ENCODE peak calls at places on chromosomes 3 and 15, in five cellular contexts. W is neural progenitor cell, J is MM.1S, H is PC-3, I is GM23248. C is an unnamed sample.
A peak's percentile ranks its signal among the peaks of the same experiment; 100 is the strongest.

GRCh38 chr3:119579366-119580147 is at the start of gene ADPRH:
- DNase-seq in W (peak; percentile 87), I (peak; percentile 77), J (peak; percentile 40), H (peak; percentile 82), C (no peak)

GRCh38 chr15:100671858-100672543 is 69.6 kb downstream of the ASB7 start:
- DNase-seq in I (peak; percentile 68), W (peak; percentile 53), H (peak; percentile 47), J (no peak), C (peak; percentile 5)

GRCh38 chr3:119145500-119146167 is at the start of gene TEX55:
- DNase-seq in I (peak; percentile 78), W (peak; percentile 62), H (peak; percentile 87), J (peak; percentile 24), C (peak; percentile 31)

GRCh38 chr3:130671545-130671944 is 75.1 kb downstream of the PIK3R4 start:
- DNase-seq in H (peak; percentile 20), J (no peak), I (no peak), W (no peak), C (no peak)

GRCh38 chr15:28942521-28943035 is 56.8 kb downstream of the APBA2 start:
- DNase-seq in J (no peak), H (no peak), W (no peak), I (no peak), C (no peak)

GRCh38 chr3:52436500-52437106 is 8.3 kb downstream of the SEMA3G start:
- DNase-seq in W (no peak), I (peak; percentile 70), H (no peak), J (no peak), C (no peak)

GRCh38 chr3:4570840-4571621 is 77.9 kb downstream of the ITPR1 start:
- DNase-seq in W (no peak), H (no peak), I (no peak), J (no peak), C (no peak)

GRCh38 chr3:77296527-77296926 is 256.6 kb downstream of the ROBO2 start:
- DNase-seq in W (no peak), J (no peak), H (peak; percentile 49), I (peak; percentile 9), C (no peak)

GRCh38 chr3:126732281-126733060 is 28.4 kb downstream of the CHCHD6 start:
- DNase-seq in W (no peak), H (no peak), I (no peak), J (no peak), C (no peak)

GRCh38 chr3:42697326-42698051 is 5.1 kb downstream of the HHATL start:
- DNase-seq in H (no peak), J (no peak), I (no peak), W (no peak), C (no peak)

GRCh38 chr15:75573001-75573400 is 6.1 kb downstream of the PTPN9 start:
- DNase-seq in I (peak; percentile 72), J (no peak), W (no peak), H (peak; percentile 28), C (no peak)

GRCh38 chr3:64915778-64916177 is 228.0 kb upstream of the ADAMTS9 start:
- DNase-seq in H (no peak), I (peak; percentile 3), W (no peak), J (no peak), C (no peak)

GRCh38 chr3:124995460-124995994 is 60.3 kb downstream of the HEG1 start:
- DNase-seq in J (peak; percentile 79), I (peak; percentile 49), W (peak; percentile 84), H (peak; percentile 75), C (peak; percentile 42)

GRCh38 chr15:22927761-22928160 is 52.4 kb downstream of the CYFIP1 start:
- DNase-seq in W (no peak), H (no peak), I (no peak), J (no peak), C (no peak)

GRCh38 chr3:115217292-115217677 is 70.2 kb upstream of the ZBTB20 start:
- DNase-seq in J (no peak), I (no peak), W (no peak), H (no peak), C (no peak)

GRCh38 chr3:137191133-137191923 is 233.5 kb downstream of the IL20RB start:
- DNase-seq in I (peak; percentile 15), J (no peak), H (no peak), W (no peak), C (no peak)

GRCh38 chr3:137199678-137200077 is 241.9 kb downstream of the IL20RB start:
- DNase-seq in J (peak; percentile 32), W (no peak), I (no peak), H (no peak), C (no peak)

DNA sequence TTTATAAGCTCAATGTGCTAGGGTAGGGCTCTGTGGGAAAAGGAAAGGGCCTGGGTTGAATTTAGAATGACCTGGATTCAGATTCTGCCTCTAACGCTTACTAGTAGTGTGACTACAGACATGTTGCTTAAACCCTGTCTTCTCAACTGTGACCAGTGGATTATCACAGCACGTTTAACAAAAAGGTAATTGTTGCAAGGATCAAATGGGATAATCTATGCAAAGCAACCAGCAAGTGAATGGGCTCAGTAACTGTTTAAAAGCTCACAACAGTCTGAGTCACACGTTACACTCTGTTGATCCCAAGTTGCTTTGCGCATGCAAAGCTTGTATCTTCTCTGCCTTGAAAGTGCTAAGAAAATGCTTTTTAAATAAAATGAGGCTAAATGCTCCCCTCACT is 236.5 kb downstream of the IL20RB start:
- DNase-seq in I (no peak), H (no peak), J (no peak), W (peak; percentile 55), C (no peak)
- TF ChIP-seq EZH2phosphoT487 in I (no peak), H (no peak), J (no peak), W (peak; percentile 43), C (no peak)

GRCh38 chr3:122799322-122799721 is 4.5 kb downstream of the SLC49A4 start:
- DNase-seq in W (no peak), J (no peak), H (no peak), I (no peak), C (no peak)

GRCh38 chr3:122797291-122797690 is 2.4 kb downstream of the SLC49A4 start:
- DNase-seq in H (peak; percentile 30), W (no peak), I (no peak), J (no peak), C (no peak)

GRCh38 chr3:122802323-122802722 is 7.5 kb downstream of the SLC49A4 start:
- DNase-seq in W (no peak), I (no peak), J (no peak), H (no peak), C (no peak)

GRCh38 chr3:122800838-122801237 is 6.0 kb downstream of the SLC49A4 start:
- DNase-seq in J (no peak), W (no peak), I (no peak), H (no peak), C (no peak)

DNA sequence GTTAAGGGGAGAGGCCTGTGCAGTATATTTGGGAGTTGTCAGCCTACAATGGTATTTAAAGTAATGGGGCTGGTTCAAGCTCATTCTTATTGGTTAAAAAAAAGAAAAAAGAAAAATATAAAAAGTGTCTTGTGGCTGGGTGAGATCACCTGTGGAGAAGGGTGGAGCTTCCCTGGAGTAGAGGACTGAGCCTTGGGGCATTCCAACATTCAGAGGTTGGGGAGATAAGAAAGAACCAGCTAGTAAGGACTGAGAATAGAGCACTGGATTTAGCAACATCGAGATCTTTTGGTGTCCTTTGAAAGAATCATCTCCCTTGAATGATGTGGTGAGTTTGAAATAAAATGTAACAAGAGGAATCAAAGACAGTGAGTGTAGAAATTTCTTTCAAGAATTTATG is 5.2 kb downstream of the SLC49A4 start:
- DNase-seq in J (no peak), I (no peak), H (no peak), W (no peak), C (no peak)
- H3K4me3 ChIP-seq in J (no peak overlapping the region), I (no peak overlapping the region), H (no peak overlapping the region), W (no peak overlapping the region), C (no peak overlapping the region)

DNA sequence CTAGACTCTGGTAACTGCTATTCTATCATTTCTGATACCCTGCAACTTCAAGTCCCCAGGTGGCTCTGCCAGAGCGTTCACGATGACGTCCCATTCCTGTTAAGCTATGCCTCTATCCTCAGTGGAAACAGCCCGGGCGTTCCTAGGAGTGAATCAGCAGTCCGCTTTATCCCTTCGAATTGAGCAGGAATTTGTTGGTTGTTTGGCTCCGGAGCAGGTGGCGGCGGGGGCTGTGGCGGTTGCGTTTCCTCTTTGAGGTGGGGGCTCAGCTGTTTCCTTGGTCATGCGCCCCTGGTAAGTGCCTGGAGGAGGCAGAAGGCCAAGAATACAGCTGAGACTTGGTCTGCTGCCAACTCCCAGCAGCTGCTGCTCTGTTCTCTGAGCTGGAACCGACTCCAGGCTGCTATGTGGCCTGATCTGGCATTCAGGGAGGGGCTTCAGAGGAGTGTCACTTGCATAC is 25.2 kb downstream of the ARPP21 start:
- DNase-seq in I (peak; percentile 9), W (peak; percentile 50), J (no peak), H (no peak), C (peak; percentile 97)
- TF ChIP-seq EZH2phosphoT487 in I (no peak), W (no peak), J (no peak), H (no peak), C (no peak)

GRCh38 chr3:182738583-182739514 is 54.5 kb upstream of the ATP11B start:
- DNase-seq in I (no peak), W (no peak), J (no peak), H (peak; percentile 96), C (no peak)
- H3K4me3 ChIP-seq in I (no peak overlapping the region), W (no peak overlapping the region), J (no peak overlapping the region), H (peak overlapping the region; percentile 45), C (no peak overlapping the region)

GRCh38 chr15:42138968-42139386 is 17.5 kb downstream of the PLA2G4F start:
- DNase-seq in H (no peak), W (no peak), J (no peak), I (no peak), C (no peak)

GRCh38 chr15:42136513-42136912 is 19.9 kb downstream of the PLA2G4F start:
- DNase-seq in I (no peak), H (peak; percentile 53), W (no peak), J (no peak), C (no peak)

GRCh38 chr15:42137461-42138261 is 18.8 kb downstream of the PLA2G4F start:
- DNase-seq in H (peak; percentile 81), I (peak; percentile 81), W (peak; percentile 79), J (peak; percentile 42), C (peak; percentile 66)

GRCh38 chr15:42139596-42139995 is 16.8 kb downstream of the PLA2G4F start:
- DNase-seq in I (no peak), W (no peak), H (no peak), J (no peak), C (no peak)

DNA sequence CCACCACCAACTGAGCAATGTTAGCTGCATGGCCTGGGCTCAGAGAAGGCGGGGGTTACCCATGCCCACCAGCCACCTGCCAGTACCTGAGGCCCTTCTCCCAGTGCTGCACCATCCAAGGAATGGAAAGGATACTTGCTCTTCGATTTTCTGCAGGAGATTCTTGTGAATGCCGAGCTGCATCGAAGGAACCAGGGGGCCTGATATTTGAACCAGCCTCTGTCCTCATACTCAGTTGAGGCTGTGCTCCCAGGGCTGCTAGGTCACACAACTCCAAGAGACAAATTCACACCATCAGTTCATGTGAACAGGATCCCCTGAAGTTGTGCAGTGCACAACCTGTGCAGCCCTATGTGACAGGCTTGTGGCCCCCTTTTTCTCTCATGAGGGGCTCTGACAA is 18.0 kb downstream of the PLA2G4F start:
- DNase-seq in W (no peak), I (no peak), J (no peak), H (no peak), C (no peak)
- TF ChIP-seq EZH2phosphoT487 in W (no peak), I (no peak), J (no peak), H (no peak), C (no peak)

GRCh38 chr3:27666277-27666676 is 55.8 kb downstream of the EOMES start:
- DNase-seq in J (no peak), H (no peak), I (no peak), W (peak; percentile 35), C (no peak)
- H3K4me3 ChIP-seq in J (no peak overlapping the region), H (no peak overlapping the region), I (no peak overlapping the region), W (peak overlapping the region; percentile 12), C (no peak overlapping the region)